ENCODE peak calls at places on chromosomes 11 and 22, in four cellular contexts. One of them, this sample, is unnamed.
A peak's percentile ranks its signal among the peaks of the same experiment; 100 is the strongest.

GRCh38 chr11:60791534-60791933 is 6.4 kb downstream of the MS4A10 start:
- DNase-seq in dorsolateral prefrontal cortex: no peak
- DNase-seq in endothelial cell: no peak
- DNase-seq in epithelial cell of esophagus: no peak
- DNase-seq in this sample: no peak

GRCh38 chr11:71917646-71918045 is 10.7 kb downstream of the XNDC1N start:
- DNase-seq in dorsolateral prefrontal cortex: no peak
- DNase-seq in endothelial cell: no peak
- DNase-seq in epithelial cell of esophagus: no peak
- DNase-seq in this sample: no peak

GRCh38 chr11:44743326-44743725 is 16.6 kb downstream of the TSPAN18 start:
- DNase-seq in dorsolateral prefrontal cortex: no peak
- DNase-seq in endothelial cell: no peak
- DNase-seq in epithelial cell of esophagus: no peak
- DNase-seq in this sample: no peak

GRCh38 chr11:117840881-117841581 is 16.5 kb upstream of the FXYD2 start:
- DNase-seq in dorsolateral prefrontal cortex: peak; percentile 4
- DNase-seq in endothelial cell: no peak
- DNase-seq in epithelial cell of esophagus: no peak
- DNase-seq in this sample: no peak

GRCh38 chr11:131136476-131136875 is 220.2 kb upstream of the SNX19 start:
- DNase-seq in dorsolateral prefrontal cortex: no peak
- DNase-seq in endothelial cell: no peak
- DNase-seq in epithelial cell of esophagus: peak; percentile 52
- DNase-seq in this sample: no peak

GRCh38 chr22:40326905-40327735 is 19.2 kb upstream of the ADSL start:
- DNase-seq in dorsolateral prefrontal cortex: no peak
- DNase-seq in endothelial cell: peak; percentile 39
- DNase-seq in epithelial cell of esophagus: no peak
- DNase-seq in this sample: no peak

GRCh38 chr22:20814221-20814808 is 40.4 kb downstream of the SERPIND1 start:
- DNase-seq in dorsolateral prefrontal cortex: no peak
- DNase-seq in endothelial cell: no peak
- DNase-seq in epithelial cell of esophagus: no peak
- DNase-seq in this sample: no peak

GRCh38 chr11:2772544-2773031 is 72.8 kb upstream of the KCNQ1OT1 start:
- DNase-seq in dorsolateral prefrontal cortex: peak; percentile 25
- DNase-seq in endothelial cell: peak; percentile 1
- DNase-seq in epithelial cell of esophagus: peak; percentile 25
- DNase-seq in this sample: peak; percentile 35

GRCh38 chr11:69939551-69940245 is 120.5 kb upstream of the FGF3 start:
- DNase-seq in dorsolateral prefrontal cortex: no peak
- DNase-seq in endothelial cell: no peak
- DNase-seq in epithelial cell of esophagus: no peak
- DNase-seq in this sample: no peak

GRCh38 chr11:20612416-20612815 is 13.0 kb downstream of the SLC6A5 start:
- DNase-seq in dorsolateral prefrontal cortex: no peak
- DNase-seq in endothelial cell: no peak
- DNase-seq in epithelial cell of esophagus: no peak
- DNase-seq in this sample: no peak

GRCh38 chr11:64917663-64917995 is 620 bp upstream of the ATG2A start:
- DNase-seq in dorsolateral prefrontal cortex: no peak
- DNase-seq in endothelial cell: no peak
- DNase-seq in epithelial cell of esophagus: no peak
- DNase-seq in this sample: no peak

GRCh38 chr11:1953489-1954284 is 6.6 kb downstream of the MRPL23 start:
- DNase-seq in dorsolateral prefrontal cortex: peak; percentile 30
- DNase-seq in endothelial cell: no peak
- DNase-seq in epithelial cell of esophagus: no peak
- DNase-seq in this sample: no peak

GRCh38 chr11:134275534-134276395 is at the start of gene GLB1L3:
- DNase-seq in dorsolateral prefrontal cortex: peak; percentile 74
- DNase-seq in endothelial cell: peak; percentile 68
- DNase-seq in epithelial cell of esophagus: peak; percentile 76
- DNase-seq in this sample: peak; percentile 45
- TF ChIP-seq CTCF in dorsolateral prefrontal cortex: peak; percentile 34
- TF ChIP-seq CTCF in endothelial cell: peak; percentile 40
- TF ChIP-seq CTCF in epithelial cell of esophagus: peak; percentile 52
- TF ChIP-seq CTCF in this sample: peak; percentile 35

GRCh38 chr11:119729581-119730346 is 764 bp upstream of the NECTIN1 start:
- DNase-seq in dorsolateral prefrontal cortex: no peak
- DNase-seq in endothelial cell: no peak
- DNase-seq in epithelial cell of esophagus: peak; percentile 62
- DNase-seq in this sample: no peak
- TF ChIP-seq CTCF in dorsolateral prefrontal cortex: peak; percentile 29
- TF ChIP-seq CTCF in endothelial cell: peak; percentile 10
- TF ChIP-seq CTCF in epithelial cell of esophagus: no peak
- TF ChIP-seq CTCF in this sample: no peak

DNA sequence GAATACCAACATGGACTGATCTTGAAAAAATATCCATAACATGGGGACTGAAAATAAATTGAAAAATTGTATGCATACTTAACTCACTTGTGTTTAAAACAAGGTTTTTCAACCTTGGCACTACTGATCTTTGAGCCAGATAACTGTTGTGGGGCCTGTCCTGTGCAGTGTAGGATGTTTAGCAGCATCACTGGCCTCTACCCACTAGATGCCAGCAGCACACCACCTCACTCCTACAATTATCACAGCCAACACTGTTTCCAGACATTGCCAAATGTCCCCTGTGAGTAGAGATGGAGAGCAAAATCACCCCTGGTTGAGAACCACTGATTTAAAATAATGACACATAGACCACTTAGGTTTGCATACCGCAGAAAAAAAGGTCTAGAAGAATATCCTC is 45.0 kb upstream of the SLC1A2 start:
- DNase-seq in dorsolateral prefrontal cortex: no peak
- DNase-seq in endothelial cell: peak; percentile 21
- DNase-seq in epithelial cell of esophagus: peak; percentile 16
- DNase-seq in this sample: no peak
- TF ChIP-seq CTCF in dorsolateral prefrontal cortex: peak; percentile 18
- TF ChIP-seq CTCF in endothelial cell: no peak
- TF ChIP-seq CTCF in epithelial cell of esophagus: peak; percentile 63
- TF ChIP-seq CTCF in this sample: no peak

GRCh38 chr11:126990716-126991480 is 9.7 kb downstream of the KIRREL3 start:
- DNase-seq in dorsolateral prefrontal cortex: no peak
- DNase-seq in endothelial cell: no peak
- DNase-seq in epithelial cell of esophagus: no peak
- DNase-seq in this sample: no peak
- TF ChIP-seq CTCF in dorsolateral prefrontal cortex: no peak
- TF ChIP-seq CTCF in endothelial cell: peak; percentile 46
- TF ChIP-seq CTCF in epithelial cell of esophagus: no peak
- TF ChIP-seq CTCF in this sample: no peak

This sample was measured in GM12865.